ENCODE peak calls at places on chromosomes 13 and 19, in six cellular contexts. U is ELR; A is iPS-NIHi11; M is transverse colon; S is effector memory CD4-positive, alpha-beta T cell; T is lower lobe of right lung. N is an unnamed sample.

GRCh38 chr13:60078226-60078625 is 85.5 kb downstream of the DIAPH3 start:
- DNase-seq in M (no peak), S (no peak), A (no peak), U (no peak), T (no peak), N (no peak)

GRCh38 chr13:23460921-23461320 is 27.4 kb upstream of the SACS start:
- DNase-seq in M (no peak), S (no peak), T (no peak), A (no peak), U (no peak), N (no peak)

GRCh38 chr19:13024126-13024957 is 29.1 kb downstream of the NFIX start:
- DNase-seq in S (no peak), M (no peak), A (no peak), T (peak), U (peak), N (no peak)

GRCh38 chr13:35014606-35015005 is 72.5 kb downstream of the NBEA start:
- DNase-seq in A (no peak), U (no peak), T (no peak), S (no peak), M (no peak), N (peak)

GRCh38 chr19:982567-983170 is 1.5 kb upstream of the WDR18 start:
- DNase-seq in M (peak), A (peak), T (peak), U (peak), S (peak), N (peak)

GRCh38 chr19:35126624-35126959 is 8.3 kb downstream of the LGI4 start:
- DNase-seq in M (no peak), U (no peak), S (no peak), T (no peak), A (no peak), N (no peak)

GRCh38 chr13:27168086-27168485 is 3.5 kb downstream of the USP12 start:
- DNase-seq in M (no peak), A (no peak), T (peak), U (no peak), S (no peak), N (no peak)

GRCh38 chr19:58559275-58560006 is 1.0 kb upstream of the UBE2M start:
- DNase-seq in S (no peak), A (peak), M (peak), T (peak), U (peak), N (peak)

N was measured in islet precursor cell.